ENCODE peak calls at places on chromosomes 16 and 17, in four cellular contexts. K is upper lobe of right lung; X is tibial nerve; D is CD4-positive, alpha-beta T cell. Y is an unnamed sample.

GRCh38 chr17:80751460-80752368 is 207.1 kb downstream of the RPTOR start:
- DNase-seq in D (no peak), K (no peak), X (no peak), Y (no peak)

GRCh38 chr16:88790312-88791150 is 5.5 kb upstream of the PIEZO1 start:
- DNase-seq in K (peak; percentile 88), X (no peak), D (peak; percentile 37), Y (no peak)

GRCh38 chr16:31200821-31201510 is 1.6 kb downstream of the PYCARD start:
- DNase-seq in K (no peak), X (no peak), D (peak; percentile 33), Y (no peak)

GRCh38 chr16:27823438-27823820 is 240.1 kb downstream of the GSG1L start:
- DNase-seq in D (no peak), K (peak; percentile 42), X (no peak), Y (no peak)

GRCh38 chr17:34556384-34556783 is 23.0 kb upstream of the TMEM132E start:
- DNase-seq in D (no peak), X (no peak), K (no peak), Y (no peak)

GRCh38 chr17:50209472-50210248 is 8.2 kb upstream of the COL1A1 start:
- DNase-seq in D (no peak), K (peak; percentile 83), X (peak; percentile 83), Y (no peak)

GRCh38 chr17:7972131-7972785 is 30.2 kb upstream of the GUCY2D start:
- DNase-seq in X (no peak), D (no peak), K (no peak), Y (no peak)

GRCh38 chr17:32688221-32688620 is 188.7 kb downstream of the MYO1D start:
- DNase-seq in K (no peak), X (no peak), D (no peak), Y (no peak)

GRCh38 chr17:66654341-66654740 is 180.6 kb upstream of the CACNG5 start:
- DNase-seq in K (no peak), D (no peak), X (no peak), Y (no peak)

GRCh38 chr16:53504161-53504663 is 1.2 kb upstream of the AKTIP start:
- DNase-seq in K (peak; percentile 69), D (peak; percentile 24), X (no peak), Y (no peak)

GRCh38 chr16:50848755-50849514 is 107.0 kb downstream of the CYLD start:
- DNase-seq in K (no peak), X (no peak), D (no peak), Y (no peak)

GRCh38 chr16:78479723-78480122 is 380.3 kb downstream of the WWOX start:
- DNase-seq in K (no peak), X (no peak), D (no peak), Y (no peak)

GRCh38 chr16:78483124-78483992 is 383.9 kb downstream of the WWOX start:
- DNase-seq in K (no peak), X (no peak), D (no peak), Y (no peak)

GRCh38 chr16:78480588-78480987 is 381.1 kb downstream of the WWOX start:
- DNase-seq in X (no peak), D (no peak), K (no peak), Y (no peak)

GRCh38 chr16:78474762-78475161 is 375.3 kb downstream of the WWOX start:
- DNase-seq in K (no peak), D (no peak), X (no peak), Y (no peak)

DNA sequence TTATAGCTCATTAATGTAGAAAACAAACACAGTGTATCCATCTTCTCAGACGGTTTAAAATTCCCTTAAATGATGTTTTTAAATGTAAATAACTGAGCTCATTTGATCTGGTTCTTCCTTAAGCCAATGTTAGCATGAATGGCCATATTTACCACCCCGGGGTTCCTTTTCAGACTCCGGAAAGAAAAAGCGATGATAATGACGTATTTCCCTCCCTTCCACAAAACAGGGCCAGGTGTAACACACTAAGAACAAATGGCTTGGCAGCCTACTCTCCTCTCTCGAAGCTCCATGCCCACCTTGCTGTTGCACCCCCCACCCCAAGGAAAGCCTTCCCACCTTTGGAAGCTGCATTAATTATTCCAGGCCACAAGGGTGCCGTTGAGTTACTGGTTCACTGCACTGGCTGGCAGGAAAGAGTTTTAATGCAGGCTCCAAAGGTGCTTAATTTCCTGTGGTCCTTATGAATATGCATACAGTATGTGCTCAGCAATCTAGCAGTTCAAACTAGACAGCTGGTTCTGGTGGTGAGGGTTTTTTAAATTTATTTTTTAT is 378.9 kb downstream of the WWOX start:
- DNase-seq in X (no peak), D (no peak), K (no peak), Y (no peak)
- TF ChIP-seq CTCF in X (no peak), D (peak; percentile 73), K (peak; percentile 39), Y (no peak)

DNA sequence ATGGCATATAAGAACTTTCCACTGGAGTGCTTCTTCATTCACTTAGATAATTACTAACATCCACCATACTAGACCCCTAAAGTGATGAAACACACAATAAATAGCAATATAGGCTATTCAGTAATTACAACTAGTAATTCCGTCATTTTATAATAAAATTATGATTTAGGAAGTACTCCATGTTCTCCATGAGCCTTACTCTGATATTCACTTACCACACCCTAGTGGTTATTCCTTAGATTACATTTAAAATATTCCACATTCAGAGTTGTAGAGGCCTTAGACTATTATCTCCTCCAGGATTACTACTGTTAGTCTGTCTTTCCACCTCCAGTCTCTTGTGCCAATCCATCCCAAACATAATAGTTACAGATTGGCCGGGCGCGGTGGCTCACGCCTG is 62.4 kb downstream of the STH start:
- DNase-seq in D (no peak), X (no peak), K (no peak), Y (no peak)
- TF ChIP-seq CTCF in D (peak; percentile 38), X (no peak), K (peak; percentile 40), Y (no peak)

GRCh38 chr16:4261557-4262172 is 11.2 kb downstream of the TFAP4 start:
- DNase-seq in X (no peak), K (no peak), D (no peak), Y (no peak)

GRCh38 chr16:4264546-4264945 is 8.3 kb downstream of the TFAP4 start:
- DNase-seq in X (no peak), D (no peak), K (no peak), Y (no peak)

GRCh38 chr16:4265676-4266075 is 7.1 kb downstream of the TFAP4 start:
- DNase-seq in X (no peak), D (no peak), K (no peak), Y (no peak)

GRCh38 chr16:4262303-4262835 is 10.5 kb downstream of the TFAP4 start:
- DNase-seq in K (no peak), D (no peak), X (no peak), Y (no peak)

DNA sequence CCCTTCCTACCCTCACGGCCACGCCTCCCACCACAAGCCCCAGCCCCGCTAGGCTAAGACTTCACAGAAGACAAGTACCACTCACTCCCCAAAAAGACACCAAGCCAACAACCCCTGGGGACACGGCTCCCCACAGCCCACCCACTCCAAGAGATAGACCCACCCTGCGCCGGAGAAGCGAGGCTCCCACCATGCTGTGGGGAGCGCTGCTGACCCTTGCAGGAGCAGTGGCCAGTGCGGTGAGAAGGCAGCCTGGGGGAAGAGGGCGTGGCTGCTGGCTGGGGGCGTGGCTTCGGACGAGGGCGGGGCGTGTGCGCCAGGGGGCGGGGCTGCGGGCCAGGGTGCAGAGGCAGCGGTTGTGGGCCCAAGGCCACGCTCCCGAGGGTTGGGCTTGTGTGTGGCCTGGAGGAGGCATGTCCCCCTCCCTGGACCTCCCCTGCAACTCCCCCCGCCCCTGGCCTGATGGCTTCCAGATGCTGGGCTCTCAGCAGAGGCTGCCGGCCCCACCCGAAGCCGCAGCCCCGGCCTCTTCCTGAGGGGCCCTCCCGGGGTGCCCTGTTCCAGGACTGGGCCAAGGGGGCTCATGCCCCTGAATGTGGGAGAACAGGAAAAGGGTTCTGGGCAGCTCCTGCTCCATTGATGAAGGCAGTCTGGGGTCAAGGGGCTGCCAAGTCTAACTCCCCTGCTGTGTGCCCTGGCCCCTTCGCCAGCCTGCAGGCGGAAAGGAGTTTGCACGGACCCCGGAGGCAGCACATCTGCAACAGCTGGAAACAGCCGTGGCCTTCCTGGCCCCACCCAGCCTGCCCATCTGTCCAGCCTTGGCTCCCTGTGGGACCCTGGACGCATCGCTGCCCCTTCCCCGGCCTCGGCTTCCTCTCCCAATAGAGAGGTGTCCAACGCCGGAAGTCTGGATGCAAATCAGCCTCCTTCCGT is 9.1 kb downstream of the TFAP4 start:
- DNase-seq in K (peak; percentile 73), X (peak; percentile 80), D (no peak), Y (no peak)
- TF ChIP-seq CTCF in K (no peak), X (no peak), D (no peak), Y (no peak)

GRCh38 chr16:578232-578869 is 8.6 kb downstream of the PIGQ start:
- DNase-seq in X (no peak), D (no peak), K (no peak), Y (no peak)

GRCh38 chr16:575354-576196 is 5.8 kb downstream of the PIGQ start:
- DNase-seq in D (no peak), X (no peak), K (no peak), Y (no peak)

GRCh38 chr16:576197-576822 is 6.5 kb downstream of the PIGQ start:
- DNase-seq in X (no peak), D (no peak), K (no peak), Y (no peak)

GRCh38 chr16:577796-578195 is 8.0 kb downstream of the PIGQ start:
- DNase-seq in K (no peak), D (no peak), X (no peak), Y (no peak)

GRCh38 chr16:576823-577201 is 7.0 kb downstream of the PIGQ start:
- DNase-seq in K (no peak), D (no peak), X (no peak), Y (no peak)
- TF ChIP-seq CTCF in K (no peak), D (no peak), X (no peak), Y (no peak)

DNA sequence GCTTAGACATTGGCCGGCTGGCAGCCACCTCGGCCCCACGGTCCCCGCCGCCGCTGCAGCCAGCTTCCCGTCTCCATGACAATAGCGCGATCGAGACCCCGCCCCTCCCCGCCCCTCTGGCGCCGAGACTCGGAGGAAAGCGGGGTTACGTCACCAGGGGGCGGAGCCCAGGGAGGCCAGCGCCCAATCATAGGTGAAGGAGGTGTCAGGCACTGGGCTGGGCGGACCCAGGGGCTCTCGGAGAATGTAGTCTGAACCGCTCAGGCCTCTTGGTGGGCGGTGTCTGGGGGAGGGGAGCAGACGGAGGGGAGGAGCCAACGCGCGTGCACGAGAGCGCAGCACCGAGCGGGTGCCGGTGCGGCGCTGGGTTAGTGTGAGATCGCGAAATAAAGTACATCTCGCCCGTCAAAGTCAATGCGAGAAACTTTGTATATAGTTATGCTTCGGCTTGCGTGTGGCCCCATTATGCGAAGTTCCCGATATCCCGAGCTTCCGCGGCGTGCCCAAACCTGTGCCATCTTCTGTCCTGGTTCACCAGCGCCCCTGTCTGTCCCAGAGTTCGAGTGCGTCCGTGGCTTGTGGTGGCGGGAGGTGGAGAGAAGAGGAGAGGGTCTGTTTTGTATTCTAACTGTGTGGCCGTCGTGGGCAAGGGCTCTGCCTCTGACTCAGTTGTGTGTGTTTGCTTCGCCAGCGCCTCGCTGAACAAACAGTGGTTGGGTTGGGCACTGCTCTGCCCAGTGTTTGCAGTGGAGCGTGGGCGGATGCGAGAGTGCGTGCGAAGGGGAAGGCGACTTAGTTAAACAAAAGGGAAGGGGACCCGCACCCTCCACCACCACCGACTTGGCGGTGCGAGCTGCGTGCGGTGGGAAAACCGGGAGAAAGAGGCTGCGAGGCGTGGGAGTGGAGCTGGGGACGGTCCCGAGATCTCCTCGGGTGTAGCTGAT is 1.3 kb upstream of the IRX5 start:
- DNase-seq in K (peak; percentile 100), D (peak; percentile 83), X (peak; percentile 95), Y (peak; percentile 97)
- TF ChIP-seq CTCF in K (no peak), D (no peak), X (no peak), Y (no peak)